ENCODE peak calls at places on chromosomes 1 and 21, in ten cellular contexts. One of them, this sample, is unnamed.

GRCh38 chr1:33045246-33045645 is 8.6 kb upstream of the AK2 start:
- DNase-seq in WTC11: no peak
- DNase-seq in esophagus squamous epithelium: no peak
- DNase-seq in non-pigmented ciliary epithelial cell: no peak
- DNase-seq in activated CD4-positive, CD25-positive, alpha-beta regulatory T cell: no peak
- DNase-seq in MV-4-11: no peak
- DNase-seq in stimulated activated CD8-positive, alpha-beta memory T cell treated with anti-CD3 and anti-CD28 coated beads, Interleukin-4, amount 100 ng/mL, for 4 hours: no peak
- DNase-seq in activated CD8-positive, alpha-beta memory T cell treated with anti-CD3 and anti-CD28 coated beads for 4 hours: no peak
- DNase-seq in hepatic stellate cell: no peak
- DNase-seq in K562: peak; percentile 37
- DNase-seq in this sample: no peak

GRCh38 chr1:167439301-167439988 is 78.9 kb downstream of the CD247 start:
- DNase-seq in hepatic stellate cell: peak; percentile 72
- DNase-seq in non-pigmented ciliary epithelial cell: no peak
- DNase-seq in stimulated activated CD8-positive, alpha-beta memory T cell treated with anti-CD3 and anti-CD28 coated beads, Interleukin-4, amount 100 ng/mL, for 4 hours: no peak
- DNase-seq in K562: peak; percentile 64
- DNase-seq in WTC11: peak; percentile 70
- DNase-seq in esophagus squamous epithelium: no peak
- DNase-seq in activated CD4-positive, CD25-positive, alpha-beta regulatory T cell: no peak
- DNase-seq in activated CD8-positive, alpha-beta memory T cell treated with anti-CD3 and anti-CD28 coated beads for 4 hours: no peak
- DNase-seq in MV-4-11: peak; percentile 32
- DNase-seq in this sample: no peak

GRCh38 chr1:235939488-235939775 is 72.7 kb upstream of the LYST start:
- DNase-seq in activated CD8-positive, alpha-beta memory T cell treated with anti-CD3 and anti-CD28 coated beads for 4 hours: no peak
- DNase-seq in WTC11: no peak
- DNase-seq in activated CD4-positive, CD25-positive, alpha-beta regulatory T cell: no peak
- DNase-seq in stimulated activated CD8-positive, alpha-beta memory T cell treated with anti-CD3 and anti-CD28 coated beads, Interleukin-4, amount 100 ng/mL, for 4 hours: no peak
- DNase-seq in esophagus squamous epithelium: no peak
- DNase-seq in hepatic stellate cell: no peak
- DNase-seq in K562: no peak
- DNase-seq in MV-4-11: no peak
- DNase-seq in non-pigmented ciliary epithelial cell: no peak
- DNase-seq in this sample: no peak

GRCh38 chr1:188857526-188858087 is 1620.1 kb downstream of the BRINP3 start:
- DNase-seq in activated CD8-positive, alpha-beta memory T cell treated with anti-CD3 and anti-CD28 coated beads for 4 hours: no peak
- DNase-seq in hepatic stellate cell: no peak
- DNase-seq in WTC11: no peak
- DNase-seq in K562: no peak
- DNase-seq in stimulated activated CD8-positive, alpha-beta memory T cell treated with anti-CD3 and anti-CD28 coated beads, Interleukin-4, amount 100 ng/mL, for 4 hours: no peak
- DNase-seq in activated CD4-positive, CD25-positive, alpha-beta regulatory T cell: no peak
- DNase-seq in MV-4-11: no peak
- DNase-seq in esophagus squamous epithelium: no peak
- DNase-seq in non-pigmented ciliary epithelial cell: no peak
- DNase-seq in this sample: no peak

GRCh38 chr1:109793486-109794318 is 30.0 kb upstream of the EPS8L3 start:
- DNase-seq in stimulated activated CD8-positive, alpha-beta memory T cell treated with anti-CD3 and anti-CD28 coated beads, Interleukin-4, amount 100 ng/mL, for 4 hours: no peak
- DNase-seq in esophagus squamous epithelium: no peak
- DNase-seq in MV-4-11: peak; percentile 62
- DNase-seq in non-pigmented ciliary epithelial cell: peak; percentile 65
- DNase-seq in WTC11: no peak
- DNase-seq in hepatic stellate cell: no peak
- DNase-seq in activated CD4-positive, CD25-positive, alpha-beta regulatory T cell: no peak
- DNase-seq in K562: no peak
- DNase-seq in activated CD8-positive, alpha-beta memory T cell treated with anti-CD3 and anti-CD28 coated beads for 4 hours: no peak
- DNase-seq in this sample: no peak

GRCh38 chr1:174942547-174943255 is 57.0 kb upstream of the CACYBP start:
- DNase-seq in WTC11: no peak
- DNase-seq in hepatic stellate cell: no peak
- DNase-seq in activated CD4-positive, CD25-positive, alpha-beta regulatory T cell: no peak
- DNase-seq in K562: no peak
- DNase-seq in esophagus squamous epithelium: no peak
- DNase-seq in MV-4-11: peak; percentile 82
- DNase-seq in non-pigmented ciliary epithelial cell: no peak
- DNase-seq in stimulated activated CD8-positive, alpha-beta memory T cell treated with anti-CD3 and anti-CD28 coated beads, Interleukin-4, amount 100 ng/mL, for 4 hours: no peak
- DNase-seq in activated CD8-positive, alpha-beta memory T cell treated with anti-CD3 and anti-CD28 coated beads for 4 hours: no peak
- DNase-seq in this sample: no peak

GRCh38 chr1:2953688-2954285 is 67.5 kb upstream of the ACTRT2 start:
- DNase-seq in MV-4-11: peak; percentile 70
- DNase-seq in stimulated activated CD8-positive, alpha-beta memory T cell treated with anti-CD3 and anti-CD28 coated beads, Interleukin-4, amount 100 ng/mL, for 4 hours: no peak
- DNase-seq in activated CD4-positive, CD25-positive, alpha-beta regulatory T cell: no peak
- DNase-seq in non-pigmented ciliary epithelial cell: no peak
- DNase-seq in K562: no peak
- DNase-seq in WTC11: no peak
- DNase-seq in esophagus squamous epithelium: no peak
- DNase-seq in hepatic stellate cell: no peak
- DNase-seq in activated CD8-positive, alpha-beta memory T cell treated with anti-CD3 and anti-CD28 coated beads for 4 hours: no peak
- DNase-seq in this sample: no peak

GRCh38 chr1:18464665-18465050 is 16.1 kb upstream of the KLHDC7A start:
- DNase-seq in activated CD8-positive, alpha-beta memory T cell treated with anti-CD3 and anti-CD28 coated beads for 4 hours: no peak
- DNase-seq in K562: no peak
- DNase-seq in WTC11: no peak
- DNase-seq in MV-4-11: no peak
- DNase-seq in non-pigmented ciliary epithelial cell: no peak
- DNase-seq in hepatic stellate cell: no peak
- DNase-seq in esophagus squamous epithelium: no peak
- DNase-seq in stimulated activated CD8-positive, alpha-beta memory T cell treated with anti-CD3 and anti-CD28 coated beads, Interleukin-4, amount 100 ng/mL, for 4 hours: no peak
- DNase-seq in activated CD4-positive, CD25-positive, alpha-beta regulatory T cell: no peak
- DNase-seq in this sample: no peak

GRCh38 chr1:20530901-20531300 is 21.5 kb upstream of the FAM43B start:
- DNase-seq in K562: no peak
- DNase-seq in hepatic stellate cell: no peak
- DNase-seq in activated CD4-positive, CD25-positive, alpha-beta regulatory T cell: no peak
- DNase-seq in non-pigmented ciliary epithelial cell: no peak
- DNase-seq in esophagus squamous epithelium: no peak
- DNase-seq in activated CD8-positive, alpha-beta memory T cell treated with anti-CD3 and anti-CD28 coated beads for 4 hours: no peak
- DNase-seq in stimulated activated CD8-positive, alpha-beta memory T cell treated with anti-CD3 and anti-CD28 coated beads, Interleukin-4, amount 100 ng/mL, for 4 hours: no peak
- DNase-seq in WTC11: no peak
- DNase-seq in MV-4-11: no peak
- DNase-seq in this sample: no peak

GRCh38 chr1:8312235-8313218 is 5.4 kb upstream of the SLC45A1 start:
- DNase-seq in hepatic stellate cell: no peak
- DNase-seq in stimulated activated CD8-positive, alpha-beta memory T cell treated with anti-CD3 and anti-CD28 coated beads, Interleukin-4, amount 100 ng/mL, for 4 hours: no peak
- DNase-seq in MV-4-11: no peak
- DNase-seq in K562: no peak
- DNase-seq in WTC11: no peak
- DNase-seq in activated CD8-positive, alpha-beta memory T cell treated with anti-CD3 and anti-CD28 coated beads for 4 hours: no peak
- DNase-seq in esophagus squamous epithelium: no peak
- DNase-seq in activated CD4-positive, CD25-positive, alpha-beta regulatory T cell: no peak
- DNase-seq in non-pigmented ciliary epithelial cell: no peak
- DNase-seq in this sample: no peak

GRCh38 chr1:36175137-36176095 is 19.5 kb downstream of the MAP7D1 start:
- DNase-seq in hepatic stellate cell: peak; percentile 79
- DNase-seq in stimulated activated CD8-positive, alpha-beta memory T cell treated with anti-CD3 and anti-CD28 coated beads, Interleukin-4, amount 100 ng/mL, for 4 hours: no peak
- DNase-seq in non-pigmented ciliary epithelial cell: no peak
- DNase-seq in WTC11: no peak
- DNase-seq in activated CD4-positive, CD25-positive, alpha-beta regulatory T cell: no peak
- DNase-seq in MV-4-11: no peak
- DNase-seq in K562: no peak
- DNase-seq in activated CD8-positive, alpha-beta memory T cell treated with anti-CD3 and anti-CD28 coated beads for 4 hours: no peak
- DNase-seq in esophagus squamous epithelium: no peak
- DNase-seq in this sample: no peak

GRCh38 chr21:36964832-36965719 is 1.4 kb downstream of the HLCS start:
- DNase-seq in activated CD4-positive, CD25-positive, alpha-beta regulatory T cell: no peak
- DNase-seq in hepatic stellate cell: no peak
- DNase-seq in K562: no peak
- DNase-seq in stimulated activated CD8-positive, alpha-beta memory T cell treated with anti-CD3 and anti-CD28 coated beads, Interleukin-4, amount 100 ng/mL, for 4 hours: no peak
- DNase-seq in activated CD8-positive, alpha-beta memory T cell treated with anti-CD3 and anti-CD28 coated beads for 4 hours: no peak
- DNase-seq in WTC11: no peak
- DNase-seq in non-pigmented ciliary epithelial cell: no peak
- DNase-seq in esophagus squamous epithelium: no peak
- DNase-seq in MV-4-11: no peak
- DNase-seq in this sample: no peak

GRCh38 chr21:46366091-46366490 is 42.1 kb downstream of the PCNT start:
- DNase-seq in activated CD8-positive, alpha-beta memory T cell treated with anti-CD3 and anti-CD28 coated beads for 4 hours: no peak
- DNase-seq in esophagus squamous epithelium: no peak
- DNase-seq in WTC11: no peak
- DNase-seq in non-pigmented ciliary epithelial cell: no peak
- DNase-seq in K562: no peak
- DNase-seq in MV-4-11: no peak
- DNase-seq in hepatic stellate cell: no peak
- DNase-seq in stimulated activated CD8-positive, alpha-beta memory T cell treated with anti-CD3 and anti-CD28 coated beads, Interleukin-4, amount 100 ng/mL, for 4 hours: no peak
- DNase-seq in activated CD4-positive, CD25-positive, alpha-beta regulatory T cell: no peak
- DNase-seq in this sample: no peak

GRCh38 chr1:75672528-75673393 is 51.7 kb upstream of the ACADM start:
- DNase-seq in non-pigmented ciliary epithelial cell: peak; percentile 82
- DNase-seq in esophagus squamous epithelium: no peak
- DNase-seq in activated CD8-positive, alpha-beta memory T cell treated with anti-CD3 and anti-CD28 coated beads for 4 hours: no peak
- DNase-seq in WTC11: peak; percentile 23
- DNase-seq in MV-4-11: no peak
- DNase-seq in stimulated activated CD8-positive, alpha-beta memory T cell treated with anti-CD3 and anti-CD28 coated beads, Interleukin-4, amount 100 ng/mL, for 4 hours: no peak
- DNase-seq in hepatic stellate cell: peak; percentile 47
- DNase-seq in activated CD4-positive, CD25-positive, alpha-beta regulatory T cell: no peak
- DNase-seq in K562: peak; percentile 55
- DNase-seq in this sample: no peak

GRCh38 chr1:244791061-244791460 is 44.4 kb upstream of the COX20 start:
- DNase-seq in stimulated activated CD8-positive, alpha-beta memory T cell treated with anti-CD3 and anti-CD28 coated beads, Interleukin-4, amount 100 ng/mL, for 4 hours: no peak
- DNase-seq in WTC11: no peak
- DNase-seq in esophagus squamous epithelium: no peak
- DNase-seq in hepatic stellate cell: no peak
- DNase-seq in MV-4-11: no peak
- DNase-seq in non-pigmented ciliary epithelial cell: no peak
- DNase-seq in K562: no peak
- DNase-seq in activated CD4-positive, CD25-positive, alpha-beta regulatory T cell: no peak
- DNase-seq in activated CD8-positive, alpha-beta memory T cell treated with anti-CD3 and anti-CD28 coated beads for 4 hours: no peak
- DNase-seq in this sample: no peak

GRCh38 chr1:18256318-18257235 is 149.0 kb downstream of the IGSF21 start:
- DNase-seq in MV-4-11: peak; percentile 19
- DNase-seq in non-pigmented ciliary epithelial cell: no peak
- DNase-seq in hepatic stellate cell: peak; percentile 13
- DNase-seq in stimulated activated CD8-positive, alpha-beta memory T cell treated with anti-CD3 and anti-CD28 coated beads, Interleukin-4, amount 100 ng/mL, for 4 hours: no peak
- DNase-seq in activated CD4-positive, CD25-positive, alpha-beta regulatory T cell: no peak
- DNase-seq in K562: peak; percentile 79
- DNase-seq in activated CD8-positive, alpha-beta memory T cell treated with anti-CD3 and anti-CD28 coated beads for 4 hours: no peak
- DNase-seq in WTC11: peak; percentile 93
- DNase-seq in esophagus squamous epithelium: no peak
- DNase-seq in this sample: no peak

GRCh38 chr1:28026329-28026728 is 62.1 kb downstream of the EYA3 start:
- DNase-seq in stimulated activated CD8-positive, alpha-beta memory T cell treated with anti-CD3 and anti-CD28 coated beads, Interleukin-4, amount 100 ng/mL, for 4 hours: no peak
- DNase-seq in WTC11: no peak
- DNase-seq in non-pigmented ciliary epithelial cell: no peak
- DNase-seq in activated CD8-positive, alpha-beta memory T cell treated with anti-CD3 and anti-CD28 coated beads for 4 hours: no peak
- DNase-seq in K562: no peak
- DNase-seq in MV-4-11: no peak
- DNase-seq in hepatic stellate cell: no peak
- DNase-seq in esophagus squamous epithelium: no peak
- DNase-seq in activated CD4-positive, CD25-positive, alpha-beta regulatory T cell: no peak
- DNase-seq in this sample: no peak

GRCh38 chr1:36321119-36321951 is 2.1 kb downstream of the EVA1B start:
- DNase-seq in activated CD8-positive, alpha-beta memory T cell treated with anti-CD3 and anti-CD28 coated beads for 4 hours: no peak
- DNase-seq in non-pigmented ciliary epithelial cell: no peak
- DNase-seq in activated CD4-positive, CD25-positive, alpha-beta regulatory T cell: no peak
- DNase-seq in MV-4-11: peak; percentile 28
- DNase-seq in K562: peak; percentile 94
- DNase-seq in esophagus squamous epithelium: no peak
- DNase-seq in stimulated activated CD8-positive, alpha-beta memory T cell treated with anti-CD3 and anti-CD28 coated beads, Interleukin-4, amount 100 ng/mL, for 4 hours: no peak
- DNase-seq in WTC11: peak; percentile 91
- DNase-seq in hepatic stellate cell: peak; percentile 90
- DNase-seq in this sample: no peak

GRCh38 chr1:110434946-110435345 is 16.0 kb upstream of the PROK1 start:
- DNase-seq in hepatic stellate cell: no peak
- DNase-seq in WTC11: no peak
- DNase-seq in esophagus squamous epithelium: no peak
- DNase-seq in K562: peak; percentile 44
- DNase-seq in activated CD8-positive, alpha-beta memory T cell treated with anti-CD3 and anti-CD28 coated beads for 4 hours: no peak
- DNase-seq in activated CD4-positive, CD25-positive, alpha-beta regulatory T cell: no peak
- DNase-seq in stimulated activated CD8-positive, alpha-beta memory T cell treated with anti-CD3 and anti-CD28 coated beads, Interleukin-4, amount 100 ng/mL, for 4 hours: no peak
- DNase-seq in MV-4-11: no peak
- DNase-seq in non-pigmented ciliary epithelial cell: no peak
- DNase-seq in this sample: no peak

GRCh38 chr1:58283380-58284338 is 262.9 kb downstream of the OMA1 start:
- DNase-seq in activated CD8-positive, alpha-beta memory T cell treated with anti-CD3 and anti-CD28 coated beads for 4 hours: no peak
- DNase-seq in non-pigmented ciliary epithelial cell: no peak
- DNase-seq in K562: no peak
- DNase-seq in stimulated activated CD8-positive, alpha-beta memory T cell treated with anti-CD3 and anti-CD28 coated beads, Interleukin-4, amount 100 ng/mL, for 4 hours: no peak
- DNase-seq in MV-4-11: no peak
- DNase-seq in activated CD4-positive, CD25-positive, alpha-beta regulatory T cell: no peak
- DNase-seq in hepatic stellate cell: no peak
- DNase-seq in WTC11: no peak
- DNase-seq in esophagus squamous epithelium: no peak
- DNase-seq in this sample: no peak

GRCh38 chr1:15883326-15883725 is 35.8 kb downstream of the SPEN start:
- DNase-seq in stimulated activated CD8-positive, alpha-beta memory T cell treated with anti-CD3 and anti-CD28 coated beads, Interleukin-4, amount 100 ng/mL, for 4 hours: no peak
- DNase-seq in K562: no peak
- DNase-seq in non-pigmented ciliary epithelial cell: no peak
- DNase-seq in hepatic stellate cell: no peak
- DNase-seq in activated CD8-positive, alpha-beta memory T cell treated with anti-CD3 and anti-CD28 coated beads for 4 hours: no peak
- DNase-seq in WTC11: no peak
- DNase-seq in MV-4-11: peak; percentile 32
- DNase-seq in esophagus squamous epithelium: no peak
- DNase-seq in activated CD4-positive, CD25-positive, alpha-beta regulatory T cell: no peak
- DNase-seq in this sample: no peak

GRCh38 chr1:164983023-164983650 is 373.4 kb downstream of the LMX1A start:
- DNase-seq in activated CD4-positive, CD25-positive, alpha-beta regulatory T cell: no peak
- DNase-seq in K562: no peak
- DNase-seq in stimulated activated CD8-positive, alpha-beta memory T cell treated with anti-CD3 and anti-CD28 coated beads, Interleukin-4, amount 100 ng/mL, for 4 hours: no peak
- DNase-seq in hepatic stellate cell: no peak
- DNase-seq in esophagus squamous epithelium: no peak
- DNase-seq in activated CD8-positive, alpha-beta memory T cell treated with anti-CD3 and anti-CD28 coated beads for 4 hours: no peak
- DNase-seq in WTC11: peak; percentile 16
- DNase-seq in MV-4-11: no peak
- DNase-seq in non-pigmented ciliary epithelial cell: no peak
- DNase-seq in this sample: no peak

GRCh38 chr21:37228003-37228400 is 39.1 kb downstream of the VPS26C start:
- DNase-seq in activated CD4-positive, CD25-positive, alpha-beta regulatory T cell: no peak
- DNase-seq in K562: no peak
- DNase-seq in non-pigmented ciliary epithelial cell: no peak
- DNase-seq in hepatic stellate cell: no peak
- DNase-seq in WTC11: no peak
- DNase-seq in esophagus squamous epithelium: no peak
- DNase-seq in stimulated activated CD8-positive, alpha-beta memory T cell treated with anti-CD3 and anti-CD28 coated beads, Interleukin-4, amount 100 ng/mL, for 4 hours: no peak
- DNase-seq in activated CD8-positive, alpha-beta memory T cell treated with anti-CD3 and anti-CD28 coated beads for 4 hours: no peak
- DNase-seq in MV-4-11: no peak
- DNase-seq in this sample: no peak

GRCh38 chr1:151511636-151512215 is 539 bp downstream of the CGN start:
- DNase-seq in WTC11: peak; percentile 58
- DNase-seq in stimulated activated CD8-positive, alpha-beta memory T cell treated with anti-CD3 and anti-CD28 coated beads, Interleukin-4, amount 100 ng/mL, for 4 hours: no peak
- DNase-seq in MV-4-11: no peak
- DNase-seq in hepatic stellate cell: no peak
- DNase-seq in esophagus squamous epithelium: no peak
- DNase-seq in non-pigmented ciliary epithelial cell: no peak
- DNase-seq in activated CD8-positive, alpha-beta memory T cell treated with anti-CD3 and anti-CD28 coated beads for 4 hours: no peak
- DNase-seq in activated CD4-positive, CD25-positive, alpha-beta regulatory T cell: no peak
- DNase-seq in K562: no peak
- DNase-seq in this sample: no peak

GRCh38 chr1:178633068-178633467 is 92.0 kb upstream of the RALGPS2 start:
- DNase-seq in stimulated activated CD8-positive, alpha-beta memory T cell treated with anti-CD3 and anti-CD28 coated beads, Interleukin-4, amount 100 ng/mL, for 4 hours: no peak
- DNase-seq in activated CD4-positive, CD25-positive, alpha-beta regulatory T cell: no peak
- DNase-seq in K562: no peak
- DNase-seq in MV-4-11: no peak
- DNase-seq in esophagus squamous epithelium: no peak
- DNase-seq in activated CD8-positive, alpha-beta memory T cell treated with anti-CD3 and anti-CD28 coated beads for 4 hours: no peak
- DNase-seq in non-pigmented ciliary epithelial cell: peak; percentile 76
- DNase-seq in hepatic stellate cell: peak; percentile 76
- DNase-seq in WTC11: no peak
- DNase-seq in this sample: no peak

GRCh38 chr1:36124404-36125128 is 456 bp downstream of the COL8A2 start:
- DNase-seq in activated CD8-positive, alpha-beta memory T cell treated with anti-CD3 and anti-CD28 coated beads for 4 hours: no peak
- DNase-seq in K562: no peak
- DNase-seq in non-pigmented ciliary epithelial cell: no peak
- DNase-seq in MV-4-11: no peak
- DNase-seq in WTC11: peak; percentile 26
- DNase-seq in stimulated activated CD8-positive, alpha-beta memory T cell treated with anti-CD3 and anti-CD28 coated beads, Interleukin-4, amount 100 ng/mL, for 4 hours: no peak
- DNase-seq in esophagus squamous epithelium: no peak
- DNase-seq in hepatic stellate cell: no peak
- DNase-seq in activated CD4-positive, CD25-positive, alpha-beta regulatory T cell: no peak
- DNase-seq in this sample: no peak

GRCh38 chr1:221174598-221174997 is 295.4 kb downstream of the HLX start:
- DNase-seq in MV-4-11: no peak
- DNase-seq in K562: no peak
- DNase-seq in hepatic stellate cell: no peak
- DNase-seq in non-pigmented ciliary epithelial cell: no peak
- DNase-seq in activated CD8-positive, alpha-beta memory T cell treated with anti-CD3 and anti-CD28 coated beads for 4 hours: no peak
- DNase-seq in esophagus squamous epithelium: no peak
- DNase-seq in WTC11: peak; percentile 38
- DNase-seq in stimulated activated CD8-positive, alpha-beta memory T cell treated with anti-CD3 and anti-CD28 coated beads, Interleukin-4, amount 100 ng/mL, for 4 hours: no peak
- DNase-seq in activated CD4-positive, CD25-positive, alpha-beta regulatory T cell: no peak
- DNase-seq in this sample: no peak